ENCODE peak calls at places on chromosomes 4 and X, in seven cellular contexts. Z is prostate gland, C is uterus, Q is A549, J is HCT116, L is H1, M is heart left ventricle. I is an unnamed sample.
A peak's percentile ranks its signal among the peaks of the same experiment; 100 is the strongest.

GRCh38 chr4:88804234-88804633 is 106.6 kb upstream of the NAP1L5 start:
- DNase-seq in L (no peak), M (no peak), J (no peak), Z (no peak), C (no peak), Q (no peak), I (no peak)

GRCh38 chr4:155709878-155710277 is 43.2 kb downstream of the GUCY1A1 start:
- DNase-seq in J (no peak), L (no peak), C (no peak), Q (no peak), M (no peak), Z (no peak), I (no peak)

GRCh38 chr4:153799708-153800074 is 10.8 kb upstream of the SFRP2 start:
- DNase-seq in Z (no peak), J (no peak), Q (no peak), C (no peak), M (no peak), L (no peak), I (no peak)

GRCh38 chr4:38711066-38711465 is 47.1 kb downstream of the KLF3 start:
- DNase-seq in C (no peak), Q (no peak), Z (no peak), M (no peak), J (no peak), L (no peak), I (no peak)

GRCh38 chrX:85111347-85111746 is 107.7 kb downstream of the APOOL start:
- DNase-seq in Q (no peak), C (no peak), L (no peak), J (no peak), Z (no peak), M (no peak), I (peak; percentile 24)

GRCh38 chr4:172898715-172899114 is 269.9 kb upstream of the GALNT7 start:
- DNase-seq in J (no peak), C (no peak), Z (no peak), L (no peak), Q (no peak), M (no peak), I (no peak)

GRCh38 chr4:79042079-79042674 is 102.9 kb upstream of the PAQR3 start:
- DNase-seq in Z (peak; percentile 31), Q (no peak), J (peak; percentile 13), C (peak; percentile 25), L (no peak), M (no peak), I (no peak)

GRCh38 chr4:28966982-28967381 is 1753.2 kb upstream of the PCDH7 start:
- DNase-seq in C (no peak), Z (no peak), J (no peak), L (no peak), Q (no peak), M (no peak), I (no peak)

GRCh38 chrX:10631416-10632145 is 11.2 kb upstream of the MID1 start:
- DNase-seq in Q (no peak), Z (no peak), M (no peak), L (no peak), J (no peak), C (no peak), I (no peak)

GRCh38 chr4:6644792-6645530 is 4.5 kb downstream of the MRFAP1 start:
- DNase-seq in J (no peak), C (no peak), L (no peak), Q (no peak), M (no peak), Z (no peak), I (no peak)

GRCh38 chr4:6641164-6641970 is 882 bp downstream of the MRFAP1 start:
- DNase-seq in L (no peak), M (peak; percentile 63), J (no peak), C (peak; percentile 50), Z (peak; percentile 35), Q (peak; percentile 18), I (peak; percentile 76)

GRCh38 chr4:6641971-6642320 is 1.5 kb downstream of the MRFAP1 start:
- DNase-seq in J (no peak), L (no peak), Z (no peak), M (no peak), C (no peak), Q (no peak), I (no peak)

GRCh38 chr4:6640292-6641163 is at the start of gene MRFAP1:
- DNase-seq in L (peak; percentile 89), Q (peak; percentile 80), Z (peak; percentile 95), C (peak; percentile 93), J (peak; percentile 86), M (peak; percentile 96), I (peak; percentile 95)

GRCh38 chr4:6643141-6643847 is 2.8 kb downstream of the MRFAP1 start:
- DNase-seq in Z (no peak), M (no peak), C (no peak), Q (no peak), J (no peak), L (no peak), I (no peak)
- TF ChIP-seq POLR2A in Z (no peak), M (no peak), C (no peak), Q (no peak), J (no peak), L (peak; percentile 29), I (no peak)

DNA sequence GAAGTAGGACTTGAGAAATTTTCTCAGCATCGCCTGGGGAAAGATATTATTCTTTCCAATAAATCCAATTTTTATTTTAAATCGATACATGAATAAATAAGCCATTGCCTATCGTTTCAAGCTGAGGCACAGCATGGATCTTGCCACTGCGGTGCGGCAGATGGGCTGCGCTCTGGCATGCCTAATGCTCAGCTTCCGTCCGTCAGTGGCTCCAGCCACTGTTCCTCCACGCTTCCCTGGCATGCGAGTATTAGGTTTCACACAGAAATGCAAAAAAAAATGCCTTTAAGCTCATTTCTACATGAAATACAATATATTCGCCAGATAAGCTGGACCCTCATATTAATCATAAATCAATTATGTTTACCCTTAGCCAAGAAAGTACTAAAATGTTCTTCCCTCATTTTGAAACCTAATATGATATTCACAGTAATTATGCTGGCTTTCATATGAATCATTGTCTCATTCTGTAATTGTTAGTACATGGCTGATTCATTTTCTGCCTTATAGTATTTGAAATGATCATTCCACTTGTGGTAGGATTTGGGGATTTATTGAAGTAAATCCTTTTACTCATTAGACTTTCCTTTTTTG is 115.5 kb upstream of the FAM241A start:
- DNase-seq in L (no peak), Z (no peak), C (no peak), Q (no peak), M (no peak), J (no peak), I (no peak)
- H3K4me3 ChIP-seq in L (no peak overlapping the region), Z (no peak overlapping the region), C (no peak overlapping the region), Q (no peak overlapping the region), M (no peak overlapping the region), J (no peak overlapping the region), I (no peak overlapping the region)

GRCh38 chrX:150547511-150548115 is 20.8 kb upstream of the MTM1 start:
- DNase-seq in J (no peak), M (peak; percentile 85), C (peak; percentile 69), Z (peak; percentile 34), Q (peak; percentile 51), L (peak; percentile 57), I (peak; percentile 83)
- TF ChIP-seq POLR2A in J (no peak), M (peak; percentile 15), C (no peak), Z (no peak), Q (peak; percentile 13), L (no peak), I (peak; percentile 30)

GRCh38 chr4:185211641-185212040 is 2.2 kb downstream of the SNX25 start:
- DNase-seq in Q (no peak), J (no peak), C (no peak), Z (no peak), L (no peak), M (no peak), I (no peak)
- H3K4me3 ChIP-seq in Q (no peak overlapping the region), J (peak overlapping the region; percentile 61), C (no peak overlapping the region), Z (peak overlapping the region; percentile 82), L (no peak overlapping the region), M (no peak overlapping the region), I (no peak overlapping the region)

GRCh38 chr4:108884596-108884995 is 121.7 kb upstream of the ETNPPL start:
- DNase-seq in C (no peak), Q (no peak), J (no peak), M (no peak), Z (no peak), L (no peak), I (no peak)
- TF ChIP-seq POLR2A in C (no peak), Q (no peak), J (no peak), M (no peak), Z (no peak), L (no peak), I (no peak)

GRCh38 chrX:153883163-153883843 is 2.7 kb downstream of the L1CAM start:
- DNase-seq in C (no peak), J (no peak), L (no peak), Z (no peak), M (no peak), Q (no peak), I (no peak)

GRCh38 chrX:153884136-153885076 is 1.6 kb downstream of the L1CAM start:
- DNase-seq in C (no peak), J (peak; percentile 10), Z (no peak), L (no peak), M (no peak), Q (no peak), I (no peak)

GRCh38 chrX:153882086-153882498 is 3.9 kb downstream of the L1CAM start:
- DNase-seq in Z (no peak), J (no peak), L (no peak), M (no peak), Q (no peak), C (no peak), I (peak; percentile 72)

GRCh38 chrX:153881281-153881680 is 4.7 kb downstream of the L1CAM start:
- DNase-seq in M (no peak), J (no peak), C (no peak), L (no peak), Q (no peak), Z (no peak), I (no peak)

DNA sequence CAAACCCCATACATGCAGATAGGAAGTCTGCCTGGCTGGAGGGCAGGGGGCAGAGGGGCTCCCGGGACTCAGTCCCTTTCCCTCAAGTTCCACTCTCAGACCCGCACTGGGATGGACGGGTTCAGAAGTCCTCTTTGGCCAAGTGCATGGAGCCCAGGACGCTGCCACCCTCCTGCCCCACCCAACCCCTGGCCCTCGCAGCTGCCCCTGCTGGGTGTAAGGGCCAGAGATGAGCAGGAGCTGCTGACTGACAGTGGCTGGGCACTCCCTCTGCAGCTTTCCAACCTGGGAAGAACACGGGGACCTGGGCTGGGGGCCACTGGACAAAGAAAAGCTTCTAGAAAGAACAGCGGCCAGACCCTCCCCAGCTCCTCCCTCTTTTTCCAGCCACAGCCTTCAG is 3.4 kb downstream of the L1CAM start:
- DNase-seq in L (no peak), Q (no peak), C (no peak), J (no peak), Z (no peak), M (no peak), I (no peak)
- H3K4me3 ChIP-seq in L (no peak overlapping the region), Q (no peak overlapping the region), C (no peak overlapping the region), J (no peak overlapping the region), Z (no peak overlapping the region), M (no peak overlapping the region), I (no peak overlapping the region)

I was measured in adrenal gland.